ENCODE peak calls at places on chromosome X, in ten cellular contexts. One of them, this sample, is unnamed.

GRCh38 chrX:1851527-1851926 is 236.7 kb downstream of the ASMT start:
- DNase-seq in left ventricle myocardium inferior: no peak
- DNase-seq in dorsolateral prefrontal cortex: no peak
- DNase-seq in heart left ventricle: no peak
- DNase-seq in osteoblast: no peak
- DNase-seq in left lung: no peak
- DNase-seq in CD4-positive, alpha-beta T cell: no peak
- DNase-seq in tibial artery: no peak
- DNase-seq in A549: no peak
- DNase-seq in tibial nerve: no peak
- DNase-seq in this sample: no peak

GRCh38 chrX:124333862-124334261 is 1.4 kb downstream of the TEX13D start:
- DNase-seq in left ventricle myocardium inferior: no peak
- DNase-seq in dorsolateral prefrontal cortex: no peak
- DNase-seq in heart left ventricle: no peak
- DNase-seq in osteoblast: no peak
- DNase-seq in left lung: no peak
- DNase-seq in CD4-positive, alpha-beta T cell: no peak
- DNase-seq in tibial artery: no peak
- DNase-seq in A549: no peak
- DNase-seq in tibial nerve: no peak
- DNase-seq in this sample: no peak

GRCh38 chrX:32744906-32745305 is 466.4 kb downstream of the DMD start:
- DNase-seq in left ventricle myocardium inferior: no peak
- DNase-seq in dorsolateral prefrontal cortex: no peak
- DNase-seq in heart left ventricle: no peak
- DNase-seq in osteoblast: no peak
- DNase-seq in left lung: no peak
- DNase-seq in CD4-positive, alpha-beta T cell: no peak
- DNase-seq in tibial artery: no peak
- DNase-seq in A549: no peak
- DNase-seq in tibial nerve: no peak
- DNase-seq in this sample: no peak

GRCh38 chrX:29215251-29215650 is 628.0 kb downstream of the IL1RAPL1 start:
- DNase-seq in left ventricle myocardium inferior: no peak
- DNase-seq in dorsolateral prefrontal cortex: no peak
- DNase-seq in heart left ventricle: no peak
- DNase-seq in osteoblast: no peak
- DNase-seq in left lung: no peak
- DNase-seq in CD4-positive, alpha-beta T cell: no peak
- DNase-seq in tibial artery: no peak
- DNase-seq in A549: no peak
- DNase-seq in tibial nerve: no peak
- DNase-seq in this sample: peak; percentile 1

GRCh38 chrX:12973561-12974216 is 1.2 kb upstream of the TMSB4X start:
- DNase-seq in left ventricle myocardium inferior: peak; percentile 19
- DNase-seq in dorsolateral prefrontal cortex: no peak
- DNase-seq in heart left ventricle: no peak
- DNase-seq in osteoblast: no peak
- DNase-seq in left lung: no peak
- DNase-seq in CD4-positive, alpha-beta T cell: no peak
- DNase-seq in tibial artery: no peak
- DNase-seq in A549: no peak
- DNase-seq in tibial nerve: no peak
- DNase-seq in this sample: no peak

GRCh38 chrX:135308345-135308855 is 880 bp upstream of the ETDC start:
- DNase-seq in left ventricle myocardium inferior: no peak
- DNase-seq in dorsolateral prefrontal cortex: no peak
- DNase-seq in heart left ventricle: no peak
- DNase-seq in osteoblast: no peak
- DNase-seq in left lung: no peak
- DNase-seq in CD4-positive, alpha-beta T cell: no peak
- DNase-seq in tibial artery: no peak
- DNase-seq in A549: no peak
- DNase-seq in tibial nerve: no peak
- DNase-seq in this sample: no peak

GRCh38 chrX:138710866-138711331 is 618 bp downstream of the FGF13 start:
- DNase-seq in left ventricle myocardium inferior: peak; percentile 8
- DNase-seq in dorsolateral prefrontal cortex: no peak
- DNase-seq in heart left ventricle: no peak
- DNase-seq in osteoblast: no peak
- DNase-seq in left lung: no peak
- DNase-seq in CD4-positive, alpha-beta T cell: no peak
- DNase-seq in tibial artery: no peak
- DNase-seq in A549: no peak
- DNase-seq in tibial nerve: no peak
- DNase-seq in this sample: no peak

GRCh38 chrX:48896611-48897011 is 957 bp downstream of the TIMM17B start:
- DNase-seq in left ventricle myocardium inferior: no peak
- DNase-seq in dorsolateral prefrontal cortex: no peak
- DNase-seq in heart left ventricle: no peak
- DNase-seq in osteoblast: peak; percentile 83
- DNase-seq in left lung: no peak
- DNase-seq in CD4-positive, alpha-beta T cell: no peak
- DNase-seq in tibial artery: no peak
- DNase-seq in A549: no peak
- DNase-seq in tibial nerve: no peak
- DNase-seq in this sample: no peak

GRCh38 chrX:66022742-66023725 is 16.8 kb downstream of the VSIG4 start:
- DNase-seq in left ventricle myocardium inferior: no peak
- DNase-seq in dorsolateral prefrontal cortex: no peak
- DNase-seq in heart left ventricle: no peak
- DNase-seq in osteoblast: no peak
- DNase-seq in left lung: no peak
- DNase-seq in CD4-positive, alpha-beta T cell: no peak
- DNase-seq in tibial artery: no peak
- DNase-seq in A549: no peak
- DNase-seq in tibial nerve: no peak
- DNase-seq in this sample: no peak

GRCh38 chrX:101415180-101416130 is 7.4 kb downstream of the HNRNPH2 start:
- DNase-seq in left ventricle myocardium inferior: no peak
- DNase-seq in dorsolateral prefrontal cortex: no peak
- DNase-seq in heart left ventricle: no peak
- DNase-seq in osteoblast: peak; percentile 85
- DNase-seq in left lung: no peak
- DNase-seq in CD4-positive, alpha-beta T cell: no peak
- DNase-seq in tibial artery: no peak
- DNase-seq in A549: peak; percentile 57
- DNase-seq in tibial nerve: peak; percentile 39
- DNase-seq in this sample: peak; percentile 21

GRCh38 chrX:10579018-10579752 is 41.2 kb downstream of the MID1 start:
- DNase-seq in left ventricle myocardium inferior: no peak
- DNase-seq in dorsolateral prefrontal cortex: no peak
- DNase-seq in heart left ventricle: no peak
- DNase-seq in osteoblast: no peak
- DNase-seq in left lung: no peak
- DNase-seq in CD4-positive, alpha-beta T cell: no peak
- DNase-seq in tibial artery: no peak
- DNase-seq in A549: no peak
- DNase-seq in tibial nerve: no peak
- DNase-seq in this sample: no peak

GRCh38 chrX:36986231-36986630 is 21.9 kb upstream of the FAM47C start:
- DNase-seq in left ventricle myocardium inferior: no peak
- DNase-seq in dorsolateral prefrontal cortex: no peak
- DNase-seq in heart left ventricle: no peak
- DNase-seq in osteoblast: no peak
- DNase-seq in left lung: peak; percentile 44
- DNase-seq in CD4-positive, alpha-beta T cell: no peak
- DNase-seq in tibial artery: no peak
- DNase-seq in A549: no peak
- DNase-seq in tibial nerve: no peak
- DNase-seq in this sample: no peak

GRCh38 chrX:48520976-48521352 is 644 bp upstream of the EBP start:
- DNase-seq in left ventricle myocardium inferior: no peak
- DNase-seq in dorsolateral prefrontal cortex: no peak
- DNase-seq in heart left ventricle: no peak
- DNase-seq in osteoblast: no peak
- DNase-seq in left lung: peak; percentile 3
- DNase-seq in CD4-positive, alpha-beta T cell: no peak
- DNase-seq in tibial artery: no peak
- DNase-seq in A549: no peak
- DNase-seq in tibial nerve: no peak
- DNase-seq in this sample: no peak

GRCh38 chrX:38189431-38190128 is 31.1 kb downstream of the SRPX start:
- DNase-seq in left ventricle myocardium inferior: no peak
- DNase-seq in dorsolateral prefrontal cortex: no peak
- DNase-seq in heart left ventricle: no peak
- DNase-seq in osteoblast: no peak
- DNase-seq in left lung: no peak
- DNase-seq in CD4-positive, alpha-beta T cell: no peak
- DNase-seq in tibial artery: no peak
- DNase-seq in A549: no peak
- DNase-seq in tibial nerve: no peak
- DNase-seq in this sample: no peak

DNA sequence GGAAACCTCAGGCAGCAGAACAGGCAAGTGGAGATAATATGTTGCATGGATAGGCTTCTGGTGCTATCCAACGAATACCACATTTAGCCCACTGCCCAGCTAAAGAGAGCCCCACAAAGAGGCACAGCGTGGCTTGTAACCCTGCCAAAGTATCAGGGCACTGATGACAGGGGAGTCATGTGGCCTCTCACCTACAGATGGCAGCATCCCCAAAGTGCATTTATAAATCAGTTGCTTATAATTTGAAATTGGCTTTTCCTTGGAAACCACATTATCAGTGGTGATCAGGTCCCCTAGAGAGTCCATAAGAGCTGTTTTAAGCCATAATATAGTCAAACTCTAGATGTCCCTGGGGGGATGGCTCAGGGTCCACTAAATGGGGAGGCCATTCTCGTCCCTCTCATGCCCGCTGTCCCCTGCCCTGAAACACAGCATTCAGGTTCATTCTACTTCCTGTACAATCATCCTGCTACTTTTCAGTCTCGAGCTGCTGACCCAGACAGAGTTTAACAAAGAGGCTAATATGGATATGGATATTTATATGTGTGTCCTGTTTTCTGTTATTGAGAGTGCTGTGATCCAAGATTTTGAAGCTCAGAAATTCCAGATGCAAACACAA is 28.6 kb downstream of the SRPX start:
- DNase-seq in left ventricle myocardium inferior: no peak
- DNase-seq in dorsolateral prefrontal cortex: no peak
- DNase-seq in heart left ventricle: peak; percentile 38
- DNase-seq in osteoblast: no peak
- DNase-seq in left lung: no peak
- DNase-seq in CD4-positive, alpha-beta T cell: no peak
- DNase-seq in tibial artery: no peak
- DNase-seq in A549: no peak
- DNase-seq in tibial nerve: peak; percentile 9
- DNase-seq in this sample: peak; percentile 12
- TF ChIP-seq CTCF in left ventricle myocardium inferior: peak; percentile 55
- TF ChIP-seq CTCF in dorsolateral prefrontal cortex: no peak
- TF ChIP-seq CTCF in heart left ventricle: peak; percentile 39
- TF ChIP-seq CTCF in osteoblast: peak; percentile 58
- TF ChIP-seq CTCF in left lung: no peak
- TF ChIP-seq CTCF in CD4-positive, alpha-beta T cell: no peak
- TF ChIP-seq CTCF in tibial artery: no peak
- TF ChIP-seq CTCF in A549: peak; percentile 48
- TF ChIP-seq CTCF in tibial nerve: peak; percentile 14
- TF ChIP-seq CTCF in this sample: peak; percentile 40

GRCh38 chrX:132022115-132022862 is 813 bp upstream of the STK26 start:
- DNase-seq in left ventricle myocardium inferior: no peak
- DNase-seq in dorsolateral prefrontal cortex: no peak
- DNase-seq in heart left ventricle: no peak
- DNase-seq in osteoblast: peak; percentile 69
- DNase-seq in left lung: no peak
- DNase-seq in CD4-positive, alpha-beta T cell: no peak
- DNase-seq in tibial artery: no peak
- DNase-seq in A549: peak; percentile 14
- DNase-seq in tibial nerve: no peak
- DNase-seq in this sample: no peak
- H3K27ac ChIP-seq in left ventricle myocardium inferior: no peak overlapping the region
- H3K27ac ChIP-seq in dorsolateral prefrontal cortex: no peak overlapping the region
- H3K27ac ChIP-seq in heart left ventricle: no peak overlapping the region
- H3K27ac ChIP-seq in osteoblast: peak overlapping the region; percentile 31
- H3K27ac ChIP-seq in left lung: peak overlapping the region; percentile 91
- H3K27ac ChIP-seq in CD4-positive, alpha-beta T cell: peak overlapping the region; percentile 26
- H3K27ac ChIP-seq in tibial artery: peak overlapping the region; percentile 77
- H3K27ac ChIP-seq in A549: peak overlapping the region; percentile 82
- H3K27ac ChIP-seq in tibial nerve: no peak overlapping the region
- H3K27ac ChIP-seq in this sample: peak overlapping the region; percentile 81

GRCh38 chrX:151852294-151852693 is 60.4 kb upstream of the MAGEA4 start:
- DNase-seq in left ventricle myocardium inferior: no peak
- DNase-seq in dorsolateral prefrontal cortex: no peak
- DNase-seq in heart left ventricle: no peak
- DNase-seq in osteoblast: no peak
- DNase-seq in left lung: no peak
- DNase-seq in CD4-positive, alpha-beta T cell: no peak
- DNase-seq in tibial artery: no peak
- DNase-seq in A549: no peak
- DNase-seq in tibial nerve: no peak
- DNase-seq in this sample: no peak
- TF ChIP-seq CTCF in left ventricle myocardium inferior: no peak
- TF ChIP-seq CTCF in dorsolateral prefrontal cortex: no peak
- TF ChIP-seq CTCF in heart left ventricle: no peak
- TF ChIP-seq CTCF in osteoblast: no peak
- TF ChIP-seq CTCF in left lung: no peak
- TF ChIP-seq CTCF in CD4-positive, alpha-beta T cell: no peak
- TF ChIP-seq CTCF in tibial artery: no peak
- TF ChIP-seq CTCF in A549: no peak
- TF ChIP-seq CTCF in tibial nerve: no peak
- TF ChIP-seq CTCF in this sample: no peak

DNA sequence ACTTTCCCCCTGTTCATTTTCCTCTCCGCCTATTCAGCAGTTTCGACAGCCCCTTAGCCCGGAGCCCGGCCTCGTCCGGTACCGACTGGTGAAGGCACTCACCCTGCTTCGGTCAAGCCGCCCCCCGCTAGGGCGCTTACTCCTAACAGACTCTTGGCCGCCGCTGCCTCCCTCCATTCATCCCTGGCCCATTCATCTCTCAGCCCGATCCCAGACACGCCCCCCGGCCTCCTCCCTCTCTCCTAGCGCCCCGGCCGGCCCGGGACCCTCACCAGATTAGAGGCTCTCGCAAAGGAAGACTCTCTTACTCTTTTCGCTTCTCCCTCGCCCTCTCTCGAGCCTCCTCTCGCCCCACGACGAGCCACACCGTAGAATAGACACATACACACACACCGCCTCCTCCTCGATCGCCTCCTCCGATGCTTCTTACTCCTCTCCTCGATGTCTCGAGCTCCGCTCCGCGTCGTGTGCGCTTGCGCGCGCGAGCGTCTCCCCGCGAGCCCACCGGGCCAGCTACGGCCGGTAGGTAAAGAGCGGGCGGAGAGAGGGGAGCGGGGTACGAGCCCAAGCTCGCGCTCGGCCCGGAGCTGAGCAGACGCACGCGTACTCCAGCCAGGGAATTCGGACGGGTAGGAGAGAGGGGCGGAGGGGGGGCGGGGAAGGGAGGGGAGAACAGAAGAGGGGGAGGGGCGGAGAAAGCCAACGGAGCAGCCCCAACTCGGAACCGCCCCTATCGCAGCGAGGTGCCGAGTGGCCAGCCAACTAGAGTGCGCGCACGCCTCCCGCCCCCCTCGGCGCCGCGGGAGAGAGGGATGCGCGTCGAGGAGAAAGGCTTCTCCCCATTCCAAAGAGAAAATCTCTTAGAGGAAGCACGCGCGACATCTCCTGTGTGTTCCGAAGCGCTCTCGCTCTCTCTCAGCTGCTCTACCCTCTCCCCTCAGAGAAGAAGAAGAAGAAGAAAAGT is at the start of gene WNK3:
- DNase-seq in left ventricle myocardium inferior: peak; percentile 71
- DNase-seq in dorsolateral prefrontal cortex: peak; percentile 78
- DNase-seq in heart left ventricle: peak; percentile 69
- DNase-seq in osteoblast: peak; percentile 69
- DNase-seq in left lung: peak; percentile 68
- DNase-seq in CD4-positive, alpha-beta T cell: peak; percentile 2
- DNase-seq in tibial artery: peak; percentile 70
- DNase-seq in A549: peak; percentile 35
- DNase-seq in tibial nerve: peak; percentile 58
- DNase-seq in this sample: peak; percentile 60
- H3K27ac ChIP-seq in left ventricle myocardium inferior: peak within 1 kb of the TSS; percentile 48
- H3K27ac ChIP-seq in dorsolateral prefrontal cortex: peak within 1 kb of the TSS; percentile 89
- H3K27ac ChIP-seq in heart left ventricle: peak within 1 kb of the TSS; percentile 68
- H3K27ac ChIP-seq in osteoblast: no peak within 1 kb of the TSS
- H3K27ac ChIP-seq in left lung: no peak within 1 kb of the TSS
- H3K27ac ChIP-seq in CD4-positive, alpha-beta T cell: no peak within 1 kb of the TSS
- H3K27ac ChIP-seq in tibial artery: peak within 1 kb of the TSS; percentile 81
- H3K27ac ChIP-seq in A549: peak within 1 kb of the TSS; percentile 42
- H3K27ac ChIP-seq in tibial nerve: peak within 1 kb of the TSS; percentile 38
- H3K27ac ChIP-seq in this sample: peak within 1 kb of the TSS; percentile 87